ENCODE peak calls at places on chromosomes 7 and 10, in six cellular contexts. R is skeletal muscle cell; Q is astrocyte of the hippocampus; E is naive B cell; F is ovary; C is stimulated activated CD4-positive, alpha-beta T cell treated with anti-CD3 and anti-CD28 coated beads, Interleukin-1b, Interleukin-23, amount 100 ng/mL, for 1 hour. S is an unnamed sample.
A peak's percentile ranks its signal among the peaks of the same experiment; 100 is the strongest.

GRCh38 chr10:122280977-122281376 is 9.9 kb downstream of the BTBD16 start:
- DNase-seq in R (no peak), Q (no peak), E (no peak), F (no peak), C (no peak), S (no peak)

GRCh38 chr10:49760789-49761188 is 1.3 kb downstream of the OGDHL start:
- DNase-seq in R (no peak), Q (no peak), E (no peak), F (no peak), C (no peak), S (no peak)

GRCh38 chr10:46530249-46531186 is 25.9 kb downstream of the GPRIN2 start:
- DNase-seq in R (peak; percentile 100), Q (no peak), E (no peak), F (no peak), C (no peak), S (no peak)

GRCh38 chr7:111933614-111934013 is 272.6 kb downstream of the DOCK4 start:
- DNase-seq in R (no peak), Q (peak; percentile 11), E (no peak), F (no peak), C (no peak), S (no peak)

GRCh38 chr7:149569726-149570422 is 72.3 kb upstream of the ZNF746 start:
- DNase-seq in R (no peak), Q (no peak), E (no peak), F (no peak), C (no peak), S (no peak)

GRCh38 chr10:130737622-130738021 is 573.9 kb downstream of the TCERG1L start:
- DNase-seq in R (no peak), Q (peak; percentile 2), E (no peak), F (no peak), C (no peak), S (no peak)

GRCh38 chr7:30927040-30927439 is 15.4 kb downstream of the AQP1 start:
- DNase-seq in R (no peak), Q (no peak), E (no peak), F (peak; percentile 3), C (no peak), S (no peak)

GRCh38 chr7:4880218-4880617 is 3.3 kb downstream of the RADIL start:
- DNase-seq in R (no peak), Q (peak; percentile 48), E (no peak), F (no peak), C (no peak), S (no peak)

GRCh38 chr7:20064974-20065862 is 152.0 kb downstream of the MACC1 start:
- DNase-seq in R (peak; percentile 3), Q (peak; percentile 97), E (no peak), F (no peak), C (no peak), S (no peak)

GRCh38 chr7:142629588-142630260 is 119.5 kb upstream of the PRSS1 start:
- DNase-seq in R (peak; percentile 27), Q (peak; percentile 49), E (no peak), F (no peak), C (no peak), S (no peak)

GRCh38 chr10:129963831-129964501 is at the start of gene EBF3:
- DNase-seq in R (no peak), Q (peak; percentile 72), E (peak; percentile 37), F (peak; percentile 36), C (no peak), S (no peak)

GRCh38 chr10:32939296-32940111 is 18.5 kb downstream of the ITGB1 start:
- DNase-seq in R (no peak), Q (peak; percentile 5), E (no peak), F (no peak), C (no peak), S (no peak)

GRCh38 chr10:25125151-25125550 is 49.6 kb upstream of the GPR158 start:
- DNase-seq in R (no peak), Q (peak; percentile 58), E (no peak), F (no peak), C (no peak), S (no peak)

GRCh38 chr10:47179291-47179647 is 120.7 kb upstream of the GDF10 start:
- DNase-seq in R (no peak), Q (no peak), E (no peak), F (no peak), C (no peak), S (no peak)

GRCh38 chr7:148535227-148535626 is 55.3 kb upstream of the C7orf33 start:
- DNase-seq in R (no peak), Q (no peak), E (peak; percentile 1), F (no peak), C (no peak), S (no peak)

GRCh38 chr7:17434841-17435692 is 136.6 kb downstream of the AHR start:
- DNase-seq in R (no peak), Q (no peak), E (no peak), F (no peak), C (no peak), S (no peak)

GRCh38 chr7:132425920-132426319 is 150.3 kb downstream of the PLXNA4 start:
- DNase-seq in R (no peak), Q (no peak), E (no peak), F (no peak), C (no peak), S (no peak)

GRCh38 chr10:70379581-70380176 is 2.7 kb downstream of the LRRC20 start:
- DNase-seq in R (no peak), Q (no peak), E (no peak), F (no peak), C (no peak), S (no peak)

GRCh38 chr7:21844742-21845141 is 101.0 kb downstream of the CDCA7L start:
- DNase-seq in R (no peak), Q (no peak), E (no peak), F (no peak), C (no peak), S (no peak)

GRCh38 chr10:62543566-62543965 is 169.4 kb downstream of the ZNF365 start:
- DNase-seq in R (no peak), Q (no peak), E (no peak), F (no peak), C (no peak), S (no peak)

GRCh38 chr10:119479532-119479931 is 63.0 kb downstream of the RGS10 start:
- DNase-seq in R (no peak), Q (no peak), E (no peak), F (no peak), C (no peak), S (no peak)

GRCh38 chr7:140638311-140638791 is 2.3 kb downstream of the DENND2A start:
- DNase-seq in R (no peak), Q (peak; percentile 67), E (no peak), F (peak; percentile 41), C (no peak), S (no peak)

GRCh38 chr10:95026461-95026860 is 42.8 kb downstream of the CYP2C8 start:
- DNase-seq in R (no peak), Q (no peak), E (no peak), F (no peak), C (no peak), S (no peak)

GRCh38 chr7:106193661-106194060 is 81.5 kb upstream of the SYPL1 start:
- DNase-seq in R (no peak), Q (no peak), E (no peak), F (no peak), C (no peak), S (no peak)

GRCh38 chr7:151764056-151764920 is 112.6 kb downstream of the PRKAG2 start:
- DNase-seq in R (no peak), Q (no peak), E (no peak), F (no peak), C (no peak), S (no peak)

GRCh38 chr7:69508736-69509135 is 89.5 kb upstream of the AUTS2 start:
- DNase-seq in R (no peak), Q (no peak), E (no peak), F (no peak), C (no peak), S (no peak)

GRCh38 chr10:30433286-30433778 is 652 bp upstream of the MAP3K8 start:
- DNase-seq in R (no peak), Q (peak; percentile 86), E (no peak), F (peak; percentile 67), C (no peak), S (no peak)

GRCh38 chr7:22858640-22859561 is 36.3 kb upstream of the TOMM7 start:
- DNase-seq in R (peak; percentile 95), Q (peak; percentile 97), E (no peak), F (no peak), C (no peak), S (no peak)

GRCh38 chr7:70704921-70705346 is 427.0 kb upstream of the GALNT17 start:
- DNase-seq in R (no peak), Q (no peak), E (no peak), F (no peak), C (no peak), S (no peak)

GRCh38 chr7:90743626-90744025 is 147.5 kb downstream of the CDK14 start:
- DNase-seq in R (no peak), Q (no peak), E (no peak), F (no peak), C (no peak), S (no peak)

GRCh38 chr10:69757553-69758309 is 44.0 kb upstream of the COL13A1 start:
- DNase-seq in R (no peak), Q (peak; percentile 68), E (no peak), F (peak; percentile 60), C (no peak), S (no peak)

S was measured in cortex of kidney.